ENCODE peak calls at places on chromosomes 2 and 18, in nine cellular contexts. H is GM23338, U is pancreas, J is epithelial cell of esophagus, A is IMR-90, T is right lobe of liver, Q is breast epithelium, F is transverse colon, P is colonic mucosa. X is an unnamed sample.

GRCh38 chr2:200966770-200967169 is 3.3 kb upstream of the ORC2 start:
- DNase-seq in A (peak), Q (no peak), H (no peak), J (peak), T (no peak), F (no peak), U (no peak), P (no peak), X (no peak)

GRCh38 chr18:48122816-48123215 is 192.4 kb upstream of the SMAD2 start:
- DNase-seq in U (no peak), A (no peak), F (no peak), H (no peak), Q (no peak), J (no peak), P (no peak), T (no peak), X (no peak)

GRCh38 chr2:109448946-109449788 is 164.6 kb downstream of the SEPTIN10 start:
- DNase-seq in P (no peak), A (no peak), J (peak), Q (peak), H (no peak), F (peak), T (peak), U (no peak), X (no peak)

GRCh38 chr18:58590231-58590630 is 38.7 kb downstream of the ALPK2 start:
- DNase-seq in T (no peak), Q (no peak), H (peak), F (no peak), U (no peak), J (no peak), A (peak), P (no peak), X (no peak)

GRCh38 chr2:40405440-40405839 is 46.5 kb downstream of the SLC8A1 start:
- DNase-seq in H (no peak), T (no peak), U (no peak), Q (no peak), P (no peak), A (peak), F (no peak), J (no peak), X (no peak)

GRCh38 chr2:218780851-218781690 is 876 bp upstream of the CYP27A1 start:
- DNase-seq in P (no peak), T (no peak), Q (no peak), H (no peak), A (no peak), U (no peak), F (no peak), J (peak), X (no peak)

GRCh38 chr2:71948781-71949536 is 198.7 kb downstream of the CYP26B1 start:
- DNase-seq in U (no peak), T (peak), J (no peak), Q (no peak), H (no peak), P (no peak), F (no peak), A (peak), X (no peak)

GRCh38 chr2:235626658-235627057 is 132.8 kb downstream of the AGAP1 start:
- DNase-seq in J (no peak), P (no peak), F (no peak), U (no peak), A (no peak), H (no peak), Q (no peak), T (no peak), X (no peak)

GRCh38 chr2:85258194-85258605 is 69.6 kb downstream of the TGOLN2 start:
- DNase-seq in U (no peak), F (no peak), Q (no peak), J (no peak), P (no peak), T (no peak), H (no peak), A (no peak), X (no peak)

GRCh38 chr2:120494446-120494845 is 148.5 kb downstream of the INHBB start:
- DNase-seq in F (no peak), U (no peak), T (no peak), P (no peak), J (no peak), Q (no peak), A (no peak), H (no peak), X (no peak)

GRCh38 chr2:208311954-208312353 is 45.9 kb downstream of the PIKFYVE start:
- DNase-seq in J (peak), T (no peak), U (no peak), P (no peak), H (no peak), A (peak), Q (no peak), F (no peak), X (no peak)

GRCh38 chr2:63424329-63425078 is 163.8 kb downstream of the WDPCP start:
- DNase-seq in Q (no peak), U (peak), P (no peak), A (peak), H (peak), F (no peak), J (peak), T (no peak), X (no peak)

GRCh38 chr2:201795608-201796477 is 10.5 kb upstream of the CDK15 start:
- DNase-seq in Q (no peak), H (peak), A (peak), J (peak), F (no peak), P (no peak), T (no peak), U (no peak), X (peak)

GRCh38 chr2:136327162-136327852 is 209.4 kb upstream of the CXCR4 start:
- DNase-seq in Q (no peak), T (no peak), A (peak), P (peak), U (no peak), H (no peak), J (peak), F (peak), X (no peak)

GRCh38 chr2:199833525-199833924 is 17.5 kb downstream of the FTCDNL1 start:
- DNase-seq in H (no peak), P (no peak), U (no peak), F (no peak), T (no peak), J (no peak), A (no peak), Q (no peak), X (no peak)

GRCh38 chr2:102168026-102168425 is 18.8 kb upstream of the IL1RL2 start:
- DNase-seq in H (no peak), T (no peak), J (no peak), F (no peak), U (no peak), Q (no peak), P (no peak), A (no peak), X (no peak)

GRCh38 chr2:102166189-102166845 is 20.5 kb upstream of the IL1RL2 start:
- DNase-seq in F (peak), H (peak), U (no peak), T (no peak), P (no peak), A (peak), Q (no peak), J (peak), X (no peak)
- TF ChIP-seq CTCF in F (peak), H (peak), U (peak), T (peak), P (peak), A (peak), Q (peak), J (peak), X (no peak)

GRCh38 chr2:67070826-67071225 is 326.3 kb upstream of the ETAA1 start:
- DNase-seq in Q (no peak), T (no peak), J (no peak), F (no peak), U (no peak), H (no peak), A (peak), P (no peak), X (no peak)
- TF ChIP-seq CTCF in Q (no peak), T (no peak), J (no peak), F (no peak), U (no peak), H (no peak), A (no peak), P (no peak), X (no peak)

GRCh38 chr2:160460333-160460731 is 33.3 kb downstream of the RBMS1 start:
- DNase-seq in H (no peak), A (no peak), F (no peak), Q (no peak), T (peak), U (no peak), J (no peak), P (no peak), X (no peak)

GRCh38 chr2:160458718-160459453 is 34.7 kb downstream of the RBMS1 start:
- DNase-seq in A (peak), T (no peak), H (no peak), P (no peak), Q (no peak), F (no peak), U (no peak), J (no peak), X (no peak)

GRCh38 chr2:160457588-160457987 is 36.0 kb downstream of the RBMS1 start:
- DNase-seq in T (no peak), H (no peak), P (no peak), Q (no peak), A (no peak), J (no peak), F (no peak), U (no peak), X (no peak)

GRCh38 chr2:160463245-160463644 is 30.4 kb downstream of the RBMS1 start:
- DNase-seq in J (no peak), A (no peak), H (no peak), F (no peak), T (no peak), Q (no peak), P (no peak), U (no peak), X (no peak)

DNA sequence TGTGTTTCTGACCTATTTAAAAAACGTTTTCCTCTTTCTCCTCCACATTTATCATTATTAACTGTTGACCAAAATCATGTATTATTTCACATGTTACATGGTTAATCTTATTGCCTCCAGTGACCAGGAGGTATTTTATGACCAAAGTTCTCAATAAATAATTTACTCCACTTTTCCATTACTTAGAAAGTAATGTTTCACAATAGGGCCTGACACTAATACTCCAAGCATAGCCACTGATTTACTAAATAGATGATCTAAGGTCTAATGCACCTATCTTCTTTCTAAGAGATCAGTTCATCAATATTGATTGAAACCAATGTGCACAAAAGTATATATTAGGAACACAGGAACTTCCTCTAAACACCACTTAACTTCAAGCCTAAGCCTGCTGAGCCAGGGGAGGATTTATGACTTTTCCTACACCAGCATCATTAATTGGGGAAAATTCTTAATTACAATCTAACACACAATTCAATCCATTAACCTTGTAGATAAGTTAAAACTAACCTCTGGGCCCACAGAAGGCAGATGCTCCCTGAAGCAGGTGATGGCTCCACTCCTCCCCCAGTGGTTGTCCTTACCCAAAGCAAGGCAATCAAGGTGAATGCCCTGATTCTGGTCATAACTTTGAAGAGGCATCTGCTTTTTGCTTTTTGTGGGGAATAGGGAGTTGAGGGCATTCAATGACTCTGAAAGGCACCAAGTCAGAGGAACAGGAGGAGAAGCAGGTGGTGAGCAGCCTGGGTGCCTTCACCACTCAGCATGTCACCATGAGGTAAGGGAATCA is 33.9 kb downstream of the RBMS1 start:
- DNase-seq in H (peak), F (no peak), J (no peak), Q (no peak), P (no peak), U (no peak), A (no peak), T (no peak), X (no peak)
- TF ChIP-seq CTCF in H (no peak), F (no peak), J (no peak), Q (no peak), P (no peak), U (no peak), A (no peak), T (no peak), X (no peak)

GRCh38 chr2:110886806-110887573 is 154.6 kb downstream of the ACOXL start:
- DNase-seq in P (no peak), A (no peak), F (no peak), T (no peak), Q (no peak), J (no peak), U (no peak), H (peak), X (no peak)
- TF ChIP-seq CTCF in P (no peak), A (no peak), F (no peak), T (no peak), Q (no peak), J (no peak), U (no peak), H (peak), X (no peak)

X was measured in neural crest cell.